ENCODE peak calls at places on chromosome 2, in six cellular contexts. P is CD8-positive, alpha-beta memory T cell; F is activated CD8-positive, alpha-beta memory T cell treated with anti-CD3 and anti-CD28 coated beads for 4 hours; R is T follicular helper cell; Q is AG10803; I is stimulated activated CD8-positive, alpha-beta memory T cell treated with anti-CD3 and anti-CD28 coated beads, Interleukin-7, amount 100 ng/mL, for 1 hour. J is an unnamed sample.

GRCh38 chr2:204021290-204022081 is 84.9 kb downstream of the ICOS start:
- DNase-seq in P (no peak), F (no peak), R (no peak), Q (no peak), I (no peak), J (no peak)

GRCh38 chr2:195898505-195898904 is 170.1 kb downstream of the DNAH7 start:
- DNase-seq in P (no peak), F (no peak), R (no peak), Q (peak; percentile 99), I (no peak), J (no peak)

GRCh38 chr2:172995323-172996244 is 80.1 kb upstream of the MAP3K20 start:
- DNase-seq in P (no peak), F (no peak), R (no peak), Q (peak; percentile 96), I (no peak), J (no peak)

GRCh38 chr2:72744049-72744448 is 81.8 kb downstream of the EXOC6B start:
- DNase-seq in P (no peak), F (no peak), R (no peak), Q (peak; percentile 57), I (no peak), J (no peak)

GRCh38 chr2:100554788-100555407 is 7.9 kb upstream of the PDCL3 start:
- DNase-seq in P (peak; percentile 6), F (peak; percentile 13), R (peak; percentile 9), Q (no peak), I (peak; percentile 7), J (no peak)

GRCh38 chr2:181685150-181685688 is 4.9 kb upstream of the NEUROD1 start:
- DNase-seq in P (no peak), F (no peak), R (no peak), Q (peak; percentile 2), I (no peak), J (no peak)

GRCh38 chr2:3692375-3692774 is 11.0 kb upstream of the DCDC2C start:
- DNase-seq in P (no peak), F (no peak), R (no peak), Q (no peak), I (no peak), J (no peak)

GRCh38 chr2:62145478-62146100 is 50.3 kb upstream of the B3GNT2 start:
- DNase-seq in P (no peak), F (no peak), R (no peak), Q (no peak), I (no peak), J (no peak)